ENCODE peak calls at places on chromosomes 7 and 10, in seven cellular contexts. A is tibial nerve, V is esophagus squamous epithelium, O is testis, X is heart left ventricle, M is right lobe of liver, R is A549. I is an unnamed sample.

GRCh38 chr10:60733189-60733815 is 45.0 kb upstream of the CDK1 start:
- DNase-seq in A (no peak), V (no peak), O (peak), X (peak), M (peak), R (peak), I (peak)

GRCh38 chr7:155644971-155645509 is 579 bp downstream of the RBM33 start:
- DNase-seq in A (no peak), V (no peak), O (peak), X (no peak), M (peak), R (peak), I (peak)

GRCh38 chr7:147096629-147097028 is 980.0 kb downstream of the CNTNAP2 start:
- DNase-seq in A (no peak), V (no peak), O (no peak), X (no peak), M (no peak), R (no peak), I (no peak)

GRCh38 chr7:41977165-41977651 is 259.8 kb downstream of the GLI3 start:
- DNase-seq in A (no peak), V (no peak), O (peak), X (no peak), M (no peak), R (peak), I (no peak)

GRCh38 chr7:11343818-11344413 is 370.2 kb downstream of the PHF14 start:
- DNase-seq in A (no peak), V (no peak), O (no peak), X (no peak), M (no peak), R (peak), I (no peak)

GRCh38 chr7:158500651-158501052 is 87.0 kb downstream of the PTPRN2 start:
- DNase-seq in A (no peak), V (no peak), O (no peak), X (no peak), M (peak), R (no peak), I (no peak)

GRCh38 chr7:80134536-80135305 is at the start of gene GNAI1:
- DNase-seq in A (no peak), V (no peak), O (peak), X (peak), M (peak), R (peak), I (peak)

GRCh38 chr7:140165422-140165821 is 11.4 kb downstream of the KDM7A start:
- DNase-seq in A (no peak), V (no peak), O (no peak), X (no peak), M (no peak), R (peak), I (no peak)

GRCh38 chr7:126450269-126450671 is 802.5 kb downstream of the GRM8 start:
- DNase-seq in A (no peak), V (no peak), O (no peak), X (no peak), M (no peak), R (no peak), I (no peak)

GRCh38 chr7:156943091-156944041 is 6.1 kb upstream of the NOM1 start:
- DNase-seq in A (no peak), V (no peak), O (no peak), X (no peak), M (no peak), R (no peak), I (no peak)

GRCh38 chr10:130046591-130046990 is 64.0 kb downstream of the C10orf143 start:
- DNase-seq in A (no peak), V (no peak), O (no peak), X (no peak), M (no peak), R (no peak), I (no peak)

GRCh38 chr7:108202743-108203142 is 72.6 kb upstream of the LAMB4 start:
- DNase-seq in A (no peak), V (no peak), O (no peak), X (no peak), M (no peak), R (no peak), I (no peak)

GRCh38 chr7:24896031-24896433 is 83.9 kb downstream of the OSBPL3 start:
- DNase-seq in A (no peak), V (no peak), O (no peak), X (no peak), M (no peak), R (no peak), I (no peak)

GRCh38 chr10:35447693-35448407 is 111.5 kb downstream of the CCNY start:
- DNase-seq in A (no peak), V (no peak), O (peak), X (no peak), M (no peak), R (peak), I (no peak)

GRCh38 chr7:23100697-23101096 is 4.9 kb upstream of the KLHL7 start:
- DNase-seq in A (no peak), V (no peak), O (peak), X (no peak), M (no peak), R (no peak), I (no peak)

GRCh38 chr7:139619367-139619657 is 95.8 kb downstream of the CLEC2L start:
- DNase-seq in A (no peak), V (no peak), O (no peak), X (no peak), M (no peak), R (no peak), I (no peak)

GRCh38 chr7:28904539-28905143 is 53.5 kb downstream of the TRIL start:
- DNase-seq in A (no peak), V (no peak), O (no peak), X (no peak), M (no peak), R (no peak), I (no peak)

GRCh38 chr10:77392236-77392721 is 245.3 kb downstream of the KCNMA1 start:
- DNase-seq in A (no peak), V (no peak), O (no peak), X (no peak), M (no peak), R (no peak), I (peak)

GRCh38 chr7:142439739-142440138 is 181.9 kb upstream of the PRSS58 start:
- DNase-seq in A (no peak), V (no peak), O (no peak), X (no peak), M (no peak), R (no peak), I (no peak)

GRCh38 chr7:24917510-24918239 is 62.3 kb downstream of the OSBPL3 start:
- DNase-seq in A (no peak), V (no peak), O (no peak), X (no peak), M (no peak), R (no peak), I (no peak)

GRCh38 chr7:93944673-93945072 is 23.1 kb downstream of the GNG11 start:
- DNase-seq in A (no peak), V (no peak), O (no peak), X (no peak), M (no peak), R (no peak), I (no peak)

GRCh38 chr7:84722086-84722485 is 464.8 kb downstream of the SEMA3D start:
- DNase-seq in A (no peak), V (no peak), O (no peak), X (no peak), M (no peak), R (no peak), I (no peak)

GRCh38 chr7:18064242-18064838 is 36.7 kb upstream of the PRPS1L1 start:
- DNase-seq in A (no peak), V (no peak), O (peak), X (no peak), M (no peak), R (peak), I (no peak)

GRCh38 chr7:150806863-150807262 is 6.3 kb downstream of the TMEM176A start:
- DNase-seq in A (no peak), V (no peak), O (no peak), X (no peak), M (no peak), R (no peak), I (no peak)

GRCh38 chr7:30179016-30179436 is 44.2 kb downstream of the MTURN start:
- DNase-seq in A (no peak), V (no peak), O (no peak), X (no peak), M (no peak), R (no peak), I (no peak)

GRCh38 chr7:54397836-54398612 is 144.2 kb upstream of the VSTM2A start:
- DNase-seq in A (no peak), V (no peak), O (no peak), X (no peak), M (no peak), R (peak), I (no peak)

GRCh38 chr7:17095001-17095574 is 203.4 kb upstream of the AHR start:
- DNase-seq in A (no peak), V (no peak), O (no peak), X (no peak), M (no peak), R (peak), I (peak)

GRCh38 chr10:70935631-70936030 is 47.3 kb upstream of the PCBD1 start:
- DNase-seq in A (no peak), V (no peak), O (no peak), X (no peak), M (no peak), R (no peak), I (no peak)

GRCh38 chr10:90587081-90587491 is 270.8 kb downstream of the HTR7 start:
- DNase-seq in A (no peak), V (no peak), O (no peak), X (no peak), M (no peak), R (no peak), I (no peak)

GRCh38 chr10:71531485-71532446 is 135.0 kb downstream of the CDH23 start:
- DNase-seq in A (no peak), V (no peak), O (no peak), X (no peak), M (no peak), R (no peak), I (no peak)

GRCh38 chr10:33952692-33953360 is 618.4 kb upstream of the NRP1 start:
- DNase-seq in A (no peak), V (no peak), O (no peak), X (no peak), M (no peak), R (no peak), I (no peak)

GRCh38 chr10:33484787-33485186 is 150.3 kb upstream of the NRP1 start:
- DNase-seq in A (no peak), V (no peak), O (no peak), X (no peak), M (no peak), R (peak), I (no peak)

GRCh38 chr7:104136981-104137380 is 70.8 kb downstream of the ORC5 start:
- DNase-seq in A (no peak), V (no peak), O (no peak), X (no peak), M (no peak), R (no peak), I (no peak)

GRCh38 chr7:70829221-70830059 is 302.5 kb upstream of the GALNT17 start:
- DNase-seq in A (peak), V (no peak), O (peak), X (peak), M (peak), R (peak), I (peak)

GRCh38 chr10:77587424-77587806 is 50.2 kb downstream of the KCNMA1 start:
- DNase-seq in A (no peak), V (no peak), O (no peak), X (no peak), M (no peak), R (no peak), I (no peak)

GRCh38 chr10:102416181-102417094 is 2.1 kb downstream of the PSD start:
- DNase-seq in A (no peak), V (no peak), O (no peak), X (no peak), M (no peak), R (no peak), I (no peak)

GRCh38 chr7:46568420-46569116 is 647.5 kb upstream of the IGFBP3 start:
- DNase-seq in A (no peak), V (no peak), O (no peak), X (no peak), M (no peak), R (no peak), I (no peak)

GRCh38 chr10:6741561-6741960 is 161.5 kb upstream of the PRKCQ start:
- DNase-seq in A (no peak), V (no peak), O (no peak), X (no peak), M (no peak), R (no peak), I (no peak)

GRCh38 chr10:117716896-117717295 is 174.3 kb downstream of the EMX2 start:
- DNase-seq in A (no peak), V (no peak), O (no peak), X (no peak), M (no peak), R (no peak), I (no peak)

GRCh38 chr7:131306777-131307176 is 20.9 kb upstream of the MKLN1 start:
- DNase-seq in A (no peak), V (no peak), O (no peak), X (no peak), M (no peak), R (no peak), I (no peak)

DNA sequence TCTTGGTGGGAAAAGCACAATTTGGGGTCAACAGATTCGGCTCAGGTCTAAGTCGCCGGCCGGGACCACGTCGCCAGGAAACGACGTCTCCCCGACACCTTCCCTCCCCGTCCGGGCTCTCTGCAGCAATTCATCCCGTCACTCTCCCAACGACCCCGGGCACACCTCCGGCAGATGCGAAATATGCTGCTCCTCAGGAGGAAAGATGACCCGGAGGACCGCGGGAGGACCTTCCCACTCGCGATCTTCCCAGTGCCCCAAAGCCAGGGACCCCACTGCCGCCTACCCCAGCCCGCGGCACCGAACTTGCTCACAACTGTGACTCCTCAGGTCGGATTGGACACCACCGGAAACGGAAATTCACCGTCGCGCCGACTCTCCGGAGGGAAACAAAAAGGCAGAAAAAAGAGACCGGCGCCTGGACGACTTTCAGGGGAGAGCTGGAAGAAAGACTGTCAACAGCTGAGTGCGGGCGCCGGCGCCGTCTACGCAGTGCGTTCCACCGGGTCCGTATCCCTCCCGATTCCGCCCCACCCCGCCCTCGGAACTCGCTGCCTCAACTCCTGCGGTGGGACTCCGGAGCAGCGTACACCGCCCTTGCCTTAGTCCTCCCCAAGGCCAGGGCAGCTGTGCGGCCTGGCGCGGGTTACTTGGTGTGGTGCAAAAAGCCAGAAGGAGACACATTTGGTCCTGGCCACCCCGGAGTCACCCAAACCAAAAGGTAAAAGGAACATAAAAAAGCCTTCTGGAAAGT is 13.8 kb upstream of the SEC24C start:
- DNase-seq in A (peak), V (peak), O (peak), X (peak), M (peak), R (peak), I (peak)
- TF ChIP-seq POLR2A in A (peak), V (no peak), O (no peak), X (peak), M (peak), R (peak), I (no peak)

DNA sequence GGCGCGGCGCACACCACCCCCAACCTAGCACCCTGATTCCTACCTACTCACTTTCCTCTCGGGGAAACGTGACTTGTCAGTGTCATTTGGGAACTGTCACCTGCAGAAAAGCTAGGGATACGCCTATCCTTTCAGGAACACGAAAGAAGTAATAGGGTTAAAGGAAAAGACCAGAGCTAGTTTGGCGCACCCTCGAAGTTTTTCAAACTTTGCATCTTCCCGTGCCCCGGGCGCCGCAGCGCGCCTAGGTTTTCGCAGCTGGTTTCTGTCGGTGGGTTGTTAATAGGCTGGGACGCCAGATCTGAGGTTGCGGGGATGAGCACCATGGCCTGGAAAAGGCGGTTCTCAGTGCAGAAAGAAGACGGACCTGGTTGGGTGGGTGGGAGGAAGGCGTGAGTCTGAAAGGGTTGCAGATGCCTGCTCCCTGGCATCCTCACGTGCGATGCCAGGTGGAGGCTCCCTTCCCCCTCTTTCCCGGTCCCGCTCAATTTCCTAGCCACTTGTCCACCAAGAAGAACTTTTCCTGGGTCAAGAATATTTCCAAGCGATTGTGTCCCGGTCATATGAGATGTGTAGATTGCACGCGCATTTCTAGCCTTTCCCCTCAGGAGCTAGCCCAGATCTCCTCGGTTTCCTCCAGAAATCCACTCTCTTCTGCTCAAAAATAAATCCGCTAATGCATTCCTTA is 618 bp upstream of the MEOX2 start:
- DNase-seq in A (peak), V (no peak), O (no peak), X (peak), M (no peak), R (no peak), I (no peak)
- H3K4me3 ChIP-seq in A (peak), V (peak), O (peak), X (peak), M (peak), R (peak), I (peak)

DNA sequence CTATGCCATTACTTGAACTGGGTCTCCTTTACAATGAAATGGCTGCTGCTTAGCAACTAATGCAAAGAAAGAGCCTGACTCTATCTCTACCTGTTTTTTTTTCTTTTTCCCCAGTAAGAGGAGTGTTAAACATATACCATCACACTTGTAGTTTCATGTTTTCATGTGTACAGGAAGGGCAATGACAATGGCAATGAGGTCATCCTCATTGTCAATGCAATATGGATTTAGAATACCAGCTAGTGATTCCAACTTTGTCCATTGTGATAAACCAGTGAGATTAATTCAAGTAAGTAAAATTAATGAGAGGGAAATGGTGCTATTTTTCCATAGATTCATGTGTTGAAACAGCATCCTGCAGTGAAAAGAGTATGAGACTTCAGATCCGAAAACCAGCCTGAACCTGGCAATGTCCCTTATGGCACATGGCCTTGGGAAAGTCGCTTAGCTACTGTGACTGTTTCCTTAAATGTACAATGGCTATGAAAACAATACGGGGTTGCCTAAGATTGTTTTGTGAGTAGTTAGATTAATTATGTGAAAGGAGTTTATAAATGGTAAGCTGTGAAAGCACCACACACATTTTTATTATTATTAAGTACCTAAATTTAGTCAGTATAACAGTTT is 11.2 kb downstream of the DGKI start:
- DNase-seq in A (no peak), V (no peak), O (no peak), X (no peak), M (no peak), R (no peak), I (no peak)
- TF ChIP-seq POLR2A in A (no peak), V (no peak), O (no peak), X (no peak), M (no peak), R (no peak), I (no peak)

DNA sequence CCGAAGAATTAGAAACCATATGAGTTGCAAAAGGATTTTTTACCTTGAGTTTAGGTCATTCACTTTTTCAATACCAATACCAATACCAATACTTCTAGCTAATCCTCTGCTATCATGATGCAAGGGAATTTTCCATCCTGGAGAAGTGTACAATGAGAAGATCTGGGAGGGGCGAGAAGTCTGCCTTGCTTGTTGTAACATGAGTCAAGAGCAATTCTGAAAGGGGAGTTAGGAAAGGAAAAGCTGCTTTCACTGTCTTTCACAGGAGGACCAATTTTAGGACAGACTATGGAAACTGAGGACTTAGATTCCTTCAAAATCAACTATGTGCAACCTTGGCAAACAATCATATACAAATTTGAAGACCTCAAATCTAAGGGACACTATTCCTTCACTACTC is 199.6 kb downstream of the IMMP2L start:
- DNase-seq in A (no peak), V (no peak), O (no peak), X (no peak), M (no peak), R (peak), I (no peak)
- H3K4me3 ChIP-seq in A (no peak), V (no peak), O (no peak), X (no peak), M (no peak), R (no peak), I (no peak)

GRCh38 chr7:97639036-97639435 is 92.8 kb upstream of the TAC1 start:
- DNase-seq in A (no peak), V (no peak), O (no peak), X (no peak), M (no peak), R (no peak), I (no peak)
- TF ChIP-seq POLR2A in A (no peak), V (no peak), O (no peak), X (no peak), M (no peak), R (no peak), I (no peak)

GRCh38 chr10:49115015-49115795 is at the start of gene VSTM4:
- DNase-seq in A (no peak), V (no peak), O (no peak), X (peak), M (peak), R (no peak), I (peak)
- H3K4me3 ChIP-seq in A (peak), V (peak), O (peak), X (peak), M (peak), R (peak), I (peak)

DNA sequence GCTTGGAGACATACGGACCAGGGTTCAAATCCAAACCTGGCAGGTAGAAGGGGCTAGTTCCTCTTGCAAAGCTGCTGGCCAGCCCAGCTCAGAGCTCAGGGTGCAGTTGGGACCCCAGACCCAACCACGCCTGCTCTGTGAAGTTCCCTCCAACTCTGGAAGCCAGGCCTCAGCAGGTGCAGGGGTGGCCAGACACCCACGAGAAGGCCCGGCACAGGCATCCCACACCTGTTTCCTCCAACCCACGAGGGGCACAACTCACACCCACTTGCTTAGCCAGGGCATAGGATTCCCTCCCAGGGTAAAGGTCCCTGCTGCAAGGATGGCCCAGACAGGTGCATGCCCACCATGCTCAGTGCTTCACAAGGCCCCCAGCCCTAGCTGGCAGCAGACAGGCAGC is 262.4 kb downstream of the GRID1 start:
- DNase-seq in A (no peak), V (no peak), O (no peak), X (no peak), M (no peak), R (no peak), I (no peak)
- TF ChIP-seq POLR2A in A (no peak), V (no peak), O (no peak), X (no peak), M (no peak), R (no peak), I (no peak)

I was measured in lower leg skin.